ENCODE peak calls at places on chromosomes 3 and 15, in five cellular contexts. D is HL-60, C is breast epithelium, V is GM23338, Q is prostate gland. H is an unnamed sample.

GRCh38 chr3:135565481-135565880 is 400.0 kb upstream of the PPP2R3A start:
- DNase-seq in D (no peak), C (no peak), V (no peak), Q (no peak), H (no peak)

GRCh38 chr3:150738688-150739087 is 24.3 kb downstream of the SIAH2 start:
- DNase-seq in D (no peak), C (no peak), V (no peak), Q (no peak), H (no peak)

GRCh38 chr3:53161820-53162671 is 1.0 kb downstream of the PRKCD start:
- DNase-seq in D (peak), C (no peak), V (peak), Q (no peak), H (no peak)

GRCh38 chr3:15875016-15875689 is 77.4 kb upstream of the ANKRD28 start:
- DNase-seq in D (no peak), C (no peak), V (no peak), Q (no peak), H (no peak)

GRCh38 chr3:58580826-58581327 is 3.7 kb upstream of the FAM107A start:
- DNase-seq in D (no peak), C (no peak), V (peak), Q (no peak), H (no peak)

GRCh38 chr15:80228959-80229610 is 22.9 kb downstream of the CTXND1 start:
- DNase-seq in D (no peak), C (no peak), V (no peak), Q (no peak), H (no peak)

GRCh38 chr3:51388286-51389029 is 2.6 kb upstream of the RBM15B start:
- DNase-seq in D (peak), C (no peak), V (peak), Q (peak), H (no peak)

GRCh38 chr15:89673162-89673506 is 6.0 kb downstream of the PLIN1 start:
- DNase-seq in D (peak), C (no peak), V (peak), Q (no peak), H (no peak)

GRCh38 chr15:44584162-44584749 is 47.3 kb downstream of the EIF3J start:
- DNase-seq in D (peak), C (no peak), V (peak), Q (no peak), H (peak)

GRCh38 chr3:98329392-98330124 is 24.1 kb upstream of the OR5K4 start:
- DNase-seq in D (peak), C (no peak), V (peak), Q (peak), H (peak)

GRCh38 chr3:149005424-149005823 is 14.1 kb downstream of the GYG1 start:
- DNase-seq in D (no peak), C (no peak), V (no peak), Q (no peak), H (no peak)

GRCh38 chr3:50442940-50443579 is 60.4 kb downstream of the CACNA2D2 start:
- DNase-seq in D (peak), C (no peak), V (no peak), Q (no peak), H (no peak)

GRCh38 chr3:93962798-93963197 is 10.9 kb downstream of the PROS1 start:
- DNase-seq in D (no peak), C (no peak), V (no peak), Q (no peak), H (no peak)

GRCh38 chr3:169457807-169458206 is 205.7 kb downstream of the MECOM start:
- DNase-seq in D (no peak), C (no peak), V (no peak), Q (no peak), H (no peak)

GRCh38 chr3:143063018-143063417 is 56.6 kb upstream of the CHST2 start:
- DNase-seq in D (no peak), C (no peak), V (no peak), Q (no peak), H (no peak)

GRCh38 chr3:141709126-141709770 is 28.9 kb upstream of the RNF7 start:
- DNase-seq in D (no peak), C (no peak), V (no peak), Q (no peak), H (no peak)

GRCh38 chr15:62066663-62067447 is at the start of gene C2CD4A:
- DNase-seq in D (peak), C (peak), V (peak), Q (peak), H (no peak)

GRCh38 chr3:182925330-182925943 is 54.9 kb downstream of the DCUN1D1 start:
- DNase-seq in D (no peak), C (no peak), V (no peak), Q (no peak), H (no peak)

GRCh38 chr3:118734664-118735063 is 300.0 kb downstream of the IGSF11 start:
- DNase-seq in D (no peak), C (no peak), V (no peak), Q (no peak), H (no peak)

GRCh38 chr3:47315069-47315647 is 32.4 kb downstream of the KLHL18 start:
- DNase-seq in D (no peak), C (no peak), V (no peak), Q (no peak), H (no peak)

GRCh38 chr15:74451322-74451721 is 9.6 kb downstream of the UBL7 start:
- DNase-seq in D (no peak), C (no peak), V (no peak), Q (no peak), H (no peak)

GRCh38 chr3:158403013-158403412 is 168.0 kb upstream of the MLF1 start:
- DNase-seq in D (no peak), C (no peak), V (no peak), Q (no peak), H (no peak)

GRCh38 chr3:108227131-108227530 is 4.9 kb upstream of the IFT57 start:
- DNase-seq in D (peak), C (no peak), V (no peak), Q (no peak), H (no peak)

GRCh38 chr3:123778991-123779622 is 105.0 kb downstream of the MYLK start:
- DNase-seq in D (no peak), C (no peak), V (no peak), Q (no peak), H (no peak)
- TF ChIP-seq POLR2AphosphoS5 in D (no peak), C (no peak), V (no peak), Q (no peak), H (no peak)

GRCh38 chr3:195147649-195148121 is 123.3 kb downstream of the XXYLT1 start:
- DNase-seq in D (no peak), C (no peak), V (no peak), Q (no peak), H (peak)
- TF ChIP-seq POLR2AphosphoS5 in D (no peak), C (peak), V (no peak), Q (no peak), H (no peak)

GRCh38 chr3:33831053-33831452 is 32.6 kb downstream of the PDCD6IP start:
- DNase-seq in D (no peak), C (no peak), V (no peak), Q (no peak), H (no peak)

GRCh38 chr3:33821989-33822388 is 23.6 kb downstream of the PDCD6IP start:
- DNase-seq in D (no peak), C (no peak), V (no peak), Q (no peak), H (no peak)

GRCh38 chr3:33826206-33826605 is 27.8 kb downstream of the PDCD6IP start:
- DNase-seq in D (no peak), C (no peak), V (no peak), Q (no peak), H (no peak)

GRCh38 chr3:33829720-33830119 is 31.3 kb downstream of the PDCD6IP start:
- DNase-seq in D (no peak), C (no peak), V (peak), Q (no peak), H (no peak)

DNA sequence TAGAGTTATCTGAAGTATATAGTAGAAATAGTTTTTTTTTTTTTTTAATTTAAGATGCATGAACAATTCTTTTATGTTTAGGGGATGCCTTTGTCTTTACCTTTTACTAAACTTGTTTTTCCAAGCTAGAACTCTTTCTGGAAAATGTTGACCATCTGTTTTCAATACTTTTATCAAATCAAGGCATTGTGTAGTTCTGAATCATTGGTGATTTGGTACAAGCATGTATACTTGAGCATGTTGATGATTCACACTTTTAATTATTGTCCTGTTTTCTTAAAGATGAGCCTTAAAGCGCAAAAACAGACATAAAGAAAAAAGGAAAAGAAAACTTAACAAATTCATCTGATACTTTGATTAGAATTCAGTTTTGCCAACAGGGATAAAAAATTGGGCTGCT is 28.3 kb downstream of the PDCD6IP start:
- DNase-seq in D (no peak), C (no peak), V (no peak), Q (no peak), H (no peak)
- TF ChIP-seq POLR2AphosphoS5 in D (no peak), C (no peak), V (no peak), Q (no peak), H (no peak)

DNA sequence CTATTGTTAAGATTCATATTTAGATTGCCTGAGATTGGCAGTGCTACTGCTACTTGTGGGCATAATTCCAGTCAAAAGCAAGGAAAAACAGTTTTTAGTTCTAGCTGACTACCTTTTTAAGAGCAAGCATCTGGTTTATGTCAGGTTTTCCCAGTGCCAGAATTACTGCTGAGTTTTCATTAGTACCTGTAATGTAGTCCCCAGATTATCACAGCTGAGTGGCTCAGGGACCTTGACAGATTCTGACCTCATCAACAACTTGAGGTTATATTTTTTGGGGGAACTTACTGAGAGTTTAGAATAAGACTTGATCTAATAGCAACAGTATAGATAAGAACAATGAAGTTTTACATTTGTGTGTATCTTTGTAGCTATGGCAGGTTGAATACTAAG is 31.0 kb downstream of the NXPE3 start:
- DNase-seq in D (no peak), C (no peak), V (no peak), Q (no peak), H (no peak)
- TF ChIP-seq POLR2AphosphoS5 in D (no peak), C (no peak), V (no peak), Q (no peak), H (no peak)

DNA sequence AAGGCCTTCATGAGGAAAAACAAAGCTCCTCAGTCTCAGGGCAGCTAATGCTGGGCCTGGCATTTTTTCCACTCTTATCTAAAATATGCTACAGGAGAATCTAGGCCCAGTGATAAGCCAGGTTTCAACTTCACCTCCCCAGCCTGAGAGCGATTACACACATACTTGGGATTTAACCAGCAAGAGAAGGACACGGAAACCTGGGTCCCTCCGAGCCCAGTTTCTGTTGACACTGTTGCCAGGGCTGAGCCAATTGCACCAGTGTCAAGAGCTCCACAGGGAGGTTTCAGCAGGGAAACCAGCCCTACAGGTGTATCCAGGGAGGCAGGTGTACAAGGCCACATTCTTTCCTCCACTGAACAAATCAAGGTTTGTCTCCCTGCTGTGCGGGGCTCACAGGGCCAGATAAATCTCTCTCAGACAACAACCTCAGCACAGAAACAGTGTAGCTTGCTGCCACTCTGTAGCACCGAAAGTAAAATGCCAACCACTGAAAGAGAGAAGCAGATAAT is 85.4 kb downstream of the MAGI1 start:
- DNase-seq in D (no peak), C (peak), V (peak), Q (peak), H (no peak)
- TF ChIP-seq POLR2AphosphoS5 in D (no peak), C (peak), V (no peak), Q (peak), H (no peak)

H was measured in Panc1.